ENCODE peak calls at places on chromosomes 3 and 15, in nine cellular contexts. C is A172; X is putamen; H is astrocyte of the spinal cord; M is HT-29; A is NCI-H1417; J is effector CD8-positive, alpha-beta T cell; S is M059J; Y is NAMALWA. O is an unnamed sample.

GRCh38 chr3:134017490-134017889 is 12.2 kb downstream of the SLCO2A1 start:
- DNase-seq in Y (no peak), J (no peak), X (no peak), C (no peak), H (no peak), S (no peak), M (no peak), A (no peak), O (no peak)

GRCh38 chr3:13027154-13027553 is 46.1 kb downstream of the IQSEC1 start:
- DNase-seq in H (no peak), Y (no peak), X (no peak), C (no peak), M (no peak), A (no peak), J (no peak), S (no peak), O (no peak)

GRCh38 chr3:159635047-159635641 is 353.5 kb upstream of the IL12A start:
- DNase-seq in C (peak), Y (no peak), X (no peak), J (no peak), H (peak), M (no peak), S (peak), A (no peak), O (peak)

GRCh38 chr15:97099040-97099439 is 768.5 kb downstream of the NR2F2 start:
- DNase-seq in X (no peak), H (no peak), A (no peak), S (no peak), C (no peak), M (no peak), Y (no peak), J (no peak), O (no peak)

GRCh38 chr3:112774293-112774926 is 72.3 kb downstream of the CD200R1L start:
- DNase-seq in H (peak), X (no peak), S (peak), A (no peak), M (peak), C (peak), Y (no peak), J (no peak), O (no peak)

GRCh38 chr3:111538687-111539086 is 3.3 kb upstream of the CD96 start:
- DNase-seq in X (no peak), H (peak), A (no peak), J (no peak), M (peak), Y (no peak), S (peak), C (peak), O (peak)

GRCh38 chr15:89385596-89386242 is 51.1 kb upstream of the POLG start:
- DNase-seq in X (no peak), H (peak), Y (no peak), A (no peak), J (no peak), C (peak), M (no peak), S (peak), O (peak)

GRCh38 chr3:70947584-70947983 is 635.1 kb upstream of the MDFIC2 start:
- DNase-seq in A (no peak), C (no peak), M (no peak), S (no peak), H (no peak), J (no peak), Y (no peak), X (no peak), O (no peak)

GRCh38 chr15:55250392-55250791 is 39.2 kb downstream of the RAB27A start:
- DNase-seq in M (no peak), H (peak), S (no peak), Y (no peak), A (no peak), X (no peak), C (no peak), J (no peak), O (peak)

GRCh38 chr3:49377483-49377882 is 19.3 kb upstream of the GPX1 start:
- DNase-seq in X (no peak), J (no peak), A (no peak), C (peak), S (peak), Y (peak), H (peak), M (no peak), O (peak)

GRCh38 chr3:29754346-29754745 is 473.5 kb downstream of the RBMS3 start:
- DNase-seq in J (no peak), S (no peak), A (no peak), M (no peak), H (no peak), Y (no peak), C (no peak), X (no peak), O (no peak)

GRCh38 chr15:41794081-41794480 is 19.8 kb downstream of the MAPKBP1 start:
- DNase-seq in M (no peak), X (no peak), Y (no peak), S (peak), A (no peak), H (no peak), C (no peak), J (no peak), O (peak)

GRCh38 chr15:57751177-57751800 is 44.8 kb downstream of the POLR2M start:
- DNase-seq in Y (peak), C (peak), S (peak), M (peak), H (peak), A (peak), J (no peak), X (peak), O (peak)

GRCh38 chr3:60756231-60756630 is 495.0 kb downstream of the FHIT start:
- DNase-seq in H (peak), X (no peak), C (no peak), J (no peak), Y (no peak), S (peak), M (no peak), A (no peak), O (peak)

GRCh38 chr3:132237652-132238032 is 79.6 kb upstream of the ACP3 start:
- DNase-seq in M (no peak), Y (no peak), H (no peak), S (no peak), J (no peak), A (no peak), C (no peak), X (no peak), O (no peak)

GRCh38 chr3:170714151-170714550 is 128.3 kb upstream of the SLC7A14 start:
- DNase-seq in S (peak), A (no peak), J (no peak), M (no peak), X (no peak), Y (no peak), H (peak), C (peak), O (peak)

GRCh38 chr3:39146611-39147373 is 6.6 kb downstream of the CSRNP1 start:
- DNase-seq in H (peak), X (no peak), J (no peak), A (no peak), S (peak), C (peak), M (peak), Y (peak), O (peak)

GRCh38 chr3:38556640-38557358 is 60.7 kb downstream of the EXOG start:
- DNase-seq in Y (no peak), H (no peak), M (no peak), C (no peak), J (no peak), A (no peak), X (no peak), S (no peak), O (no peak)

GRCh38 chr15:93070901-93071300 is 18.1 kb downstream of the RGMA start:
- DNase-seq in H (no peak), A (no peak), S (no peak), X (no peak), M (no peak), J (no peak), Y (no peak), C (no peak), O (no peak)

GRCh38 chr15:41691471-41691870 is 31.3 kb downstream of the MGA start:
- DNase-seq in C (no peak), J (no peak), X (no peak), M (no peak), A (no peak), S (no peak), Y (no peak), H (no peak), O (no peak)

GRCh38 chr15:40516322-40516721 is 45.5 kb downstream of the CHST14 start:
- DNase-seq in S (no peak), X (no peak), Y (no peak), C (no peak), M (no peak), A (no peak), H (no peak), J (no peak), O (no peak)

GRCh38 chr3:9934235-9934621 is 594 bp downstream of the CRELD1 start:
- DNase-seq in S (no peak), Y (peak), C (no peak), H (no peak), X (no peak), M (no peak), J (no peak), A (no peak), O (no peak)

GRCh38 chr3:194091141-194091540 is 44.8 kb upstream of the HES1 start:
- DNase-seq in M (no peak), H (peak), X (no peak), Y (no peak), J (no peak), C (peak), S (peak), A (no peak), O (peak)

GRCh38 chr3:57169872-57170623 is 4.9 kb upstream of the IL17RD start:
- DNase-seq in Y (peak), M (peak), A (peak), S (peak), X (peak), J (peak), C (peak), H (peak), O (peak)

GRCh38 chr3:55910543-55910942 is 423.4 kb upstream of the WNT5A start:
- DNase-seq in A (no peak), Y (no peak), J (no peak), M (no peak), C (no peak), S (no peak), X (no peak), H (no peak), O (no peak)

GRCh38 chr3:127456471-127457093 is 134.0 kb downstream of the TPRA1 start:
- DNase-seq in S (peak), M (no peak), J (no peak), X (no peak), H (peak), C (peak), Y (no peak), A (peak), O (peak)

GRCh38 chr3:178001670-178002101 is 534.5 kb upstream of the KCNMB2 start:
- DNase-seq in Y (no peak), C (no peak), M (no peak), S (no peak), A (no peak), H (no peak), J (no peak), X (no peak), O (no peak)

GRCh38 chr3:124351430-124352142 is 359.7 kb upstream of the ROPN1 start:
- DNase-seq in A (peak), M (peak), Y (peak), H (peak), C (peak), J (no peak), S (peak), X (peak), O (peak)

GRCh38 chr15:92451225-92451825 is 57.6 kb downstream of the ST8SIA2 start:
- DNase-seq in A (no peak), S (peak), C (peak), J (no peak), M (no peak), Y (no peak), X (no peak), H (peak), O (peak)

GRCh38 chr3:34206996-34207395 is 408.6 kb downstream of the PDCD6IP start:
- DNase-seq in S (peak), Y (no peak), H (peak), C (peak), X (no peak), J (no peak), A (no peak), M (no peak), O (no peak)